ENCODE peak calls at places on chromosomes 11 and 22, in six cellular contexts. J is H1, O is SK-N-SH, S is K562, P is HepG2, B is GM12878. V is an unnamed sample. For H3K4me1, the result is how much of the 10 kb centered on the place peaks cover.

GRCh38 chr11:64814712-64815187 is 4.4 kb upstream of the MEN1 start:
- DNase-seq in J (no peak), O (no peak), S (peak), P (peak), B (peak), V (no peak)

GRCh38 chr22:30047364-30047738 is 32.9 kb upstream of the HORMAD2 start:
- DNase-seq in J (no peak), O (no peak), S (peak), P (no peak), B (no peak), V (no peak)

GRCh38 chr11:69053546-69054396 is 5.0 kb downstream of the TPCN2 start:
- DNase-seq in J (no peak), O (no peak), S (no peak), P (no peak), B (no peak), V (no peak)

GRCh38 chr11:22337571-22338464 is at the start of gene SLC17A6:
- DNase-seq in J (no peak), O (no peak), S (peak), P (peak), B (no peak), V (peak)

GRCh38 chr22:38696606-38697005 is 4.1 kb downstream of the JOSD1 start:
- DNase-seq in J (no peak), O (no peak), S (peak), P (peak), B (no peak), V (peak)

GRCh38 chr22:49228431-49229037 is 599.1 kb downstream of the BRD1 start:
- DNase-seq in J (no peak), O (no peak), S (no peak), P (no peak), B (no peak), V (no peak)

GRCh38 chr22:27648853-27649252 is 152.7 kb downstream of the MN1 start:
- DNase-seq in J (no peak), O (no peak), S (no peak), P (no peak), B (no peak), V (no peak)

GRCh38 chr11:77039491-77040400 is 5.5 kb downstream of the B3GNT6 start:
- DNase-seq in J (no peak), O (peak), S (no peak), P (no peak), B (no peak), V (no peak)

GRCh38 chr22:38824587-38824986 is 19.2 kb downstream of the NPTXR start:
- DNase-seq in J (peak), O (no peak), S (peak), P (peak), B (no peak), V (peak)

GRCh38 chr22:41563051-41563711 is 2.4 kb downstream of the CSDC2 start:
- DNase-seq in J (no peak), O (no peak), S (peak), P (peak), B (no peak), V (peak)

GRCh38 chr11:59221438-59221837 is 8.7 kb upstream of the MPEG1 start:
- DNase-seq in J (no peak), O (no peak), S (no peak), P (no peak), B (no peak), V (no peak)

GRCh38 chr11:86818466-86819282 is 18.3 kb downstream of the PRSS23 start:
- DNase-seq in J (no peak), O (peak), S (peak), P (peak), B (peak), V (peak)

GRCh38 chr11:65412271-65413076 is 10.1 kb upstream of the NEAT1 start:
- DNase-seq in J (no peak), O (no peak), S (no peak), P (no peak), B (no peak), V (no peak)

GRCh38 chr11:111797145-111797581 is 31.0 kb upstream of the PPP2R1B start:
- DNase-seq in J (no peak), O (no peak), S (peak), P (no peak), B (peak), V (no peak)

GRCh38 chr22:27151407-27151806 is 494.0 kb downstream of the MIAT start:
- DNase-seq in J (no peak), O (no peak), S (no peak), P (no peak), B (no peak), V (peak)

GRCh38 chr11:17477084-17477333 is 364 bp upstream of the ABCC8 start:
- DNase-seq in J (no peak), O (no peak), S (no peak), P (no peak), B (no peak), V (no peak)

DNA sequence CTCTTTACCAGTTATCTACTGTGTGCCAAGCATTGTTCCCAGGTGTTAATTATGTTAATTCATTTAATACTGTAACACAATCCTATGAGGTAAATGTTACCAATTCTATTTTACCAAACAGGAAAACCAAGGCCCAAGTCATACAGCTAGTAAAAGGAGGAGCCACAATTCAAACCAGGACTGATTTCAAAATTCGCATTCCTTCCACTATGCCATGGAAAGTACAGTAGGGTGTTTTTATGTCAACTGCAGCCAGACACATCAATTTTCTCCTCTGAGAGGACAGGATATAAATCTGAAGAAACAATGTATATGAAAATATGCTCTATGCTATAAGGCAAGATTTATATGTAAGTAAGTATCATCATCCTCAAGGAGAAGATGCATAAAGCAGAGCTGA is 104.3 kb downstream of the RPL27A start:
- DNase-seq in J (no peak), O (no peak), S (no peak), P (no peak), B (no peak), V (no peak)
- H3K4me1 ChIP-seq in J (under half), O (under half), S (under half), P (under half), B (under half), V (under half)

GRCh38 chr11:62451243-62451626 is 32.4 kb downstream of the SCGB1A1 start:
- DNase-seq in J (no peak), O (peak), S (no peak), P (no peak), B (no peak), V (no peak)
- TF ChIP-seq EP300 in J (no peak), O (peak), S (no peak), P (no peak), B (no peak), V (no peak)

GRCh38 chr22:20659920-20660319 is 114.0 kb upstream of the SERPIND1 start:
- DNase-seq in J (no peak), O (no peak), S (no peak), P (no peak), B (no peak), V (no peak)
- TF ChIP-seq CHD2 in J (no peak), O (no peak), S (no peak), P (no peak), B (no peak), V (no peak)

GRCh38 chr11:35875063-35875462 is 68.8 kb upstream of the LDLRAD3 start:
- DNase-seq in J (no peak), O (no peak), S (no peak), P (no peak), B (no peak), V (no peak)
- H3K4me1 ChIP-seq in J (under half), O (under half), S (under half), P (under half), B (under half), V (under half)

GRCh38 chr11:96242971-96243647 is 99.9 kb downstream of the MAML2 start:
- DNase-seq in J (peak), O (peak), S (peak), P (peak), B (peak), V (peak)
- TF ChIP-seq EP300 in J (no peak), O (peak), S (peak), P (no peak), B (no peak), V (no peak)

DNA sequence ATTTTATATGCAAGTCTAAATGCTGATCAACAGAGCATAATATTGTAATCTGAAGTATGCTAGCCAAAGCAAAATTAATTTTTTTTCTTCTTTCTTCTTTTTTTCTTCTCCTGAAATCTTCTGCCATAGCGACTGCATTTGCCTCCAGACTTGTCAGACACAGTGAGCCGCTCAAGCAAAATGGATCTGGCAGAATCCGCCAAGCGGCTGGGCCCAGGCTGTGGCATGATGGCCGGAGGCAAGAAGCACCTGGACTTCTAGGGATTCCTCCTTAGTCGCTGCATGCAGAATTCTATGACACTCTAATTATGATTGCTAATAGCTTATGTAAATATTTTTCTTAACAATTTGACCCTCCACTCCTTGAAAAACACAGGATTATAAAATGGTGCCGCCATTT is 27.9 kb downstream of the PAX6 start:
- DNase-seq in J (no peak), O (no peak), S (peak), P (no peak), B (no peak), V (no peak)
- TF ChIP-seq CHD2 in J (no peak), O (no peak), S (no peak), P (no peak), B (no peak), V (no peak)

GRCh38 chr11:102292951-102293350 is 24.3 kb upstream of the BIRC3 start:
- DNase-seq in J (no peak), O (no peak), S (no peak), P (no peak), B (no peak), V (no peak)
- H3K4me1 ChIP-seq in J (under half), O (under half), S (under half), P (under half), B (under half), V (under half)

DNA sequence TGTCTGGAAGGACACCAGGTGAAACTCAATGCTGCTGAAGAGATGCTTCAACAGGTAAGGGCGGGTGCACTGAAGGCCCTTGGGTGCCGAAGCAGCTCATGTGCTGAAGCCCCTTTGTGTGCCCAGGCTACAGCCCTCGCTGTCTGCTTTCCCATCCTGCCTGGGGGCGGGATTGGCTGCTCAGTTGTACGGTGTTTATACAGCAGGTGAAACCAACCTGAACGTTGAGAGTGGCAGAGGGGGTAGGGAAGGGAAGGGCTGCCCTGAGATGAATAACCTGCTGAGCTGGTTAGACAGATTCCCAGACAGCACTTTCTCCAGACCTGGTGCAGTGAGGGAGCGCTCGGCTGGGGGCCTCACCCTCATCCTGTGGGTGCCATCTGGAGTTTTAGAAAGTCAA is 75.7 kb downstream of the CYB5R2 start:
- DNase-seq in J (no peak), O (no peak), S (no peak), P (no peak), B (no peak), V (no peak)
- TF ChIP-seq EP300 in J (no peak), O (no peak), S (no peak), P (no peak), B (no peak), V (no peak)